ENCODE peak calls at places on chromosomes 1 and 21, in four cellular contexts. One of them, this sample, is unnamed.

GRCh38 chr1:39080884-39081265 is 54.7 kb downstream of the NDUFS5 start:
- DNase-seq in H1: peak
- DNase-seq in IMR-90: no peak
- DNase-seq in GM12878: no peak
- DNase-seq in this sample: peak

GRCh38 chr1:2853711-2854110 is 52.2 kb upstream of the TTC34 start:
- DNase-seq in H1: no peak
- DNase-seq in GM12878: no peak
- DNase-seq in IMR-90: no peak
- DNase-seq in this sample: no peak

GRCh38 chr1:155062702-155063411 is 683 bp upstream of the EFNA4 start:
- DNase-seq in GM12878: no peak
- DNase-seq in H1: peak
- DNase-seq in IMR-90: peak
- DNase-seq in this sample: peak

GRCh38 chr1:30466026-30466425 is 257.4 kb downstream of the MATN1 start:
- DNase-seq in GM12878: no peak
- DNase-seq in IMR-90: no peak
- DNase-seq in H1: no peak
- DNase-seq in this sample: no peak

GRCh38 chr1:110879758-110880606 is 7.0 kb downstream of the CD53 start:
- DNase-seq in GM12878: peak
- DNase-seq in H1: no peak
- DNase-seq in IMR-90: no peak
- DNase-seq in this sample: peak

GRCh38 chr1:226772456-226773139 is 33.5 kb upstream of the ITPKB start:
- DNase-seq in H1: no peak
- DNase-seq in IMR-90: no peak
- DNase-seq in GM12878: peak
- DNase-seq in this sample: no peak

GRCh38 chr1:59687081-59687480 is 127.7 kb upstream of the HOOK1 start:
- DNase-seq in IMR-90: no peak
- DNase-seq in GM12878: no peak
- DNase-seq in H1: no peak
- DNase-seq in this sample: no peak

GRCh38 chr1:19066874-19067186 is 110.4 kb upstream of the IFFO2 start:
- DNase-seq in IMR-90: no peak
- DNase-seq in GM12878: no peak
- DNase-seq in H1: no peak
- DNase-seq in this sample: no peak

GRCh38 chr1:84253891-84254290 is 47.6 kb upstream of the SAMD13 start:
- DNase-seq in IMR-90: peak
- DNase-seq in GM12878: no peak
- DNase-seq in H1: no peak
- DNase-seq in this sample: no peak

GRCh38 chr1:41538741-41539415 is 54.4 kb upstream of the EDN2 start:
- DNase-seq in IMR-90: no peak
- DNase-seq in H1: no peak
- DNase-seq in GM12878: no peak
- DNase-seq in this sample: no peak

GRCh38 chr1:89198081-89198480 is 661 bp downstream of the GBP4 start:
- DNase-seq in IMR-90: no peak
- DNase-seq in GM12878: no peak
- DNase-seq in H1: peak
- DNase-seq in this sample: no peak

GRCh38 chr1:31444725-31445448 is 31.9 kb downstream of the SERINC2 start:
- DNase-seq in GM12878: no peak
- DNase-seq in H1: no peak
- DNase-seq in IMR-90: no peak
- DNase-seq in this sample: peak

GRCh38 chr1:43913666-43914325 is 19.8 kb upstream of the ARTN start:
- DNase-seq in GM12878: no peak
- DNase-seq in H1: no peak
- DNase-seq in IMR-90: no peak
- DNase-seq in this sample: no peak

GRCh38 chr21:44065428-44065827 is 41.8 kb upstream of the PWP2 start:
- DNase-seq in H1: no peak
- DNase-seq in IMR-90: peak
- DNase-seq in GM12878: no peak
- DNase-seq in this sample: no peak

GRCh38 chr21:21232320-21232719 is 234.1 kb downstream of the NCAM2 start:
- DNase-seq in H1: no peak
- DNase-seq in GM12878: no peak
- DNase-seq in IMR-90: peak
- DNase-seq in this sample: no peak

GRCh38 chr1:87279966-87280535 is 48.6 kb upstream of the LMO4 start:
- DNase-seq in H1: no peak
- DNase-seq in IMR-90: peak
- DNase-seq in GM12878: no peak
- DNase-seq in this sample: no peak

GRCh38 chr1:23263380-23263887 is 46.1 kb upstream of the HTR1D start:
- DNase-seq in IMR-90: no peak
- DNase-seq in H1: peak
- DNase-seq in GM12878: no peak
- DNase-seq in this sample: no peak

GRCh38 chr1:165898837-165899236 is 71.4 kb downstream of the UCK2 start:
- DNase-seq in H1: no peak
- DNase-seq in IMR-90: peak
- DNase-seq in GM12878: no peak
- DNase-seq in this sample: no peak

GRCh38 chr1:94020764-94021579 is 100.0 kb downstream of the ABCA4 start:
- DNase-seq in IMR-90: peak
- DNase-seq in GM12878: no peak
- DNase-seq in H1: no peak
- DNase-seq in this sample: no peak

GRCh38 chr1:156444407-156445001 is 56.1 kb downstream of the MEF2D start:
- DNase-seq in IMR-90: no peak
- DNase-seq in H1: no peak
- DNase-seq in GM12878: no peak
- DNase-seq in this sample: peak

GRCh38 chr1:116310172-116310571 is 62.9 kb upstream of the ATP1A1 start:
- DNase-seq in H1: no peak
- DNase-seq in GM12878: no peak
- DNase-seq in IMR-90: no peak
- DNase-seq in this sample: no peak

GRCh38 chr21:27674037-27674436 is 707.1 kb upstream of the ADAMTS5 start:
- DNase-seq in GM12878: no peak
- DNase-seq in IMR-90: peak
- DNase-seq in H1: no peak
- DNase-seq in this sample: no peak

GRCh38 chr1:10280442-10281350 is 70.3 kb downstream of the KIF1B start:
- DNase-seq in IMR-90: peak
- DNase-seq in H1: no peak
- DNase-seq in GM12878: no peak
- DNase-seq in this sample: no peak

GRCh38 chr1:235631816-235632215 is 17.8 kb downstream of the GNG4 start:
- DNase-seq in IMR-90: no peak
- DNase-seq in GM12878: no peak
- DNase-seq in H1: no peak
- DNase-seq in this sample: no peak

GRCh38 chr1:247360116-247360898 is 28.6 kb upstream of the ZNF496 start:
- DNase-seq in H1: no peak
- DNase-seq in GM12878: no peak
- DNase-seq in IMR-90: no peak
- DNase-seq in this sample: peak

GRCh38 chr1:156500847-156501686 is 492 bp upstream of the MEF2D start:
- DNase-seq in GM12878: no peak
- DNase-seq in H1: peak
- DNase-seq in IMR-90: peak
- DNase-seq in this sample: peak

GRCh38 chr1:68197891-68198290 is 34.4 kb downstream of the WLS start:
- DNase-seq in H1: no peak
- DNase-seq in IMR-90: peak
- DNase-seq in GM12878: no peak
- DNase-seq in this sample: no peak

GRCh38 chr1:7578206-7578605 is 192.9 kb upstream of the VAMP3 start:
- DNase-seq in IMR-90: no peak
- DNase-seq in H1: no peak
- DNase-seq in GM12878: no peak
- DNase-seq in this sample: no peak

GRCh38 chr1:172070055-172070454 is 228.8 kb downstream of the DNM3 start:
- DNase-seq in H1: no peak
- DNase-seq in GM12878: no peak
- DNase-seq in IMR-90: no peak
- DNase-seq in this sample: no peak

GRCh38 chr21:39452965-39453332 is 1.2 kb downstream of the SH3BGR start:
- DNase-seq in IMR-90: no peak
- DNase-seq in H1: no peak
- DNase-seq in GM12878: no peak
- DNase-seq in this sample: no peak

GRCh38 chr1:54276617-54277450 is 76.9 kb downstream of the MRPL37 start:
- DNase-seq in IMR-90: no peak
- DNase-seq in GM12878: no peak
- DNase-seq in H1: no peak
- DNase-seq in this sample: no peak

GRCh38 chr21:15058718-15059316 is 6.0 kb downstream of the NRIP1 start:
- DNase-seq in IMR-90: peak
- DNase-seq in GM12878: no peak
- DNase-seq in H1: no peak
- DNase-seq in this sample: peak

GRCh38 chr1:150808134-150808533 is at the start of gene CTSK:
- DNase-seq in H1: no peak
- DNase-seq in GM12878: no peak
- DNase-seq in IMR-90: no peak
- DNase-seq in this sample: no peak

GRCh38 chr1:89609781-89610456 is 23.0 kb upstream of the LRRC8C start:
- DNase-seq in H1: no peak
- DNase-seq in GM12878: no peak
- DNase-seq in IMR-90: no peak
- DNase-seq in this sample: no peak

GRCh38 chr21:42578761-42579415 is 65.2 kb downstream of the SLC37A1 start:
- DNase-seq in IMR-90: no peak
- DNase-seq in GM12878: no peak
- DNase-seq in H1: no peak
- DNase-seq in this sample: no peak

GRCh38 chr1:248838357-248839167 is 538 bp downstream of the ZNF672 start:
- DNase-seq in IMR-90: peak
- DNase-seq in H1: peak
- DNase-seq in GM12878: no peak
- DNase-seq in this sample: peak

GRCh38 chr1:29465755-29466154 is 229.4 kb downstream of the PTPRU start:
- DNase-seq in IMR-90: peak
- DNase-seq in H1: no peak
- DNase-seq in GM12878: no peak
- DNase-seq in this sample: peak

GRCh38 chr21:16460936-16461335 is 731.2 kb downstream of the USP25 start:
- DNase-seq in GM12878: no peak
- DNase-seq in IMR-90: no peak
- DNase-seq in H1: no peak
- DNase-seq in this sample: no peak
- TF ChIP-seq CHD1 in GM12878: no peak
- TF ChIP-seq CHD1 in IMR-90: no peak
- TF ChIP-seq CHD1 in H1: no peak
- TF ChIP-seq CHD1 in this sample: no peak

GRCh38 chr1:65512383-65512782 is 91.9 kb downstream of the LEPR start:
- DNase-seq in H1: no peak
- DNase-seq in IMR-90: no peak
- DNase-seq in GM12878: no peak
- DNase-seq in this sample: no peak

GRCh38 chr1:65508051-65508450 is 87.6 kb downstream of the LEPR start:
- DNase-seq in GM12878: no peak
- DNase-seq in IMR-90: no peak
- DNase-seq in H1: no peak
- DNase-seq in this sample: no peak

GRCh38 chr1:65510961-65511360 is 90.5 kb downstream of the LEPR start:
- DNase-seq in IMR-90: no peak
- DNase-seq in H1: no peak
- DNase-seq in GM12878: no peak
- DNase-seq in this sample: no peak

GRCh38 chr1:65512967-65513777 is 92.7 kb downstream of the LEPR start:
- DNase-seq in H1: no peak
- DNase-seq in GM12878: no peak
- DNase-seq in IMR-90: peak
- DNase-seq in this sample: no peak

DNA sequence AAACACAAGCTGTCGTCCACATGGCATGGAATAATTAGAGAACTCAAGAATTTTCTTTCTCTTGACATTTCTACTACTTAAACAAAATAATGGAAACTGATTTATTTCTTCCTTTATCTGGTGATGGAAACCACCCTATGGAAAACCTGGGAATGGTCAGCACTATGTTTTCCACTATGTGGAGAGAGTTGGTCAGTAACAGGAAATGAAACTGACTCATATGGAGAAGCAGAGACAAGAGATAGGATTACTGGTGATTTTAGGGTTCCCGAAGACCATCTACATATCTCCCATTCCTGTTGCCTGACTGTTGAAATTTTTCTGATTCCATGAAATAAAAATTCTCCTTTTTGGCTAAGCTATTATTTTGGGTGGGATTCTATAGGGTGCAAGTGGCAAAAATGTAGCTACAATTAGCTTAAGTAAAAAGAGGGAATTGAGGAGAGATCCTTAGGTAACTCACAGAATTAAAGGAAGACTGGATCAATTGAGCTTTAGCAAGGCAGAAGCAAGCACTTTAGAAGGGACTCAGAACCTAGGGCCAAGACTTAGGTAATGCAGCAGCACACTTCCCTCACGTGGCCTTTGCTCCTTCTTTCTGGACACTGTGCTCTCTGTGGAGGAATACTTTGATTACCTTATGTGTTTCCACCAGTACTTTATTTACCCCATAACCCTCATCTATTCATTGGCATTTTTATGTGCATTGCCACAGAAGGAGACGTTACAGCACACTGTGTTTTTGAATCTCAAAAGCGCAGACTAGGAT is 89.6 kb downstream of the LEPR start:
- DNase-seq in H1: no peak
- DNase-seq in IMR-90: peak
- DNase-seq in GM12878: no peak
- DNase-seq in this sample: no peak
- TF ChIP-seq CHD1 in H1: no peak
- TF ChIP-seq CHD1 in IMR-90: no peak
- TF ChIP-seq CHD1 in GM12878: no peak
- TF ChIP-seq CHD1 in this sample: no peak

GRCh38 chr1:245272676-245273075 is 117.9 kb downstream of the KIF26B start:
- DNase-seq in GM12878: no peak
- DNase-seq in H1: no peak
- DNase-seq in IMR-90: no peak
- DNase-seq in this sample: no peak
- TF ChIP-seq CHD1 in GM12878: no peak
- TF ChIP-seq CHD1 in H1: no peak
- TF ChIP-seq CHD1 in IMR-90: no peak
- TF ChIP-seq CHD1 in this sample: no peak

DNA sequence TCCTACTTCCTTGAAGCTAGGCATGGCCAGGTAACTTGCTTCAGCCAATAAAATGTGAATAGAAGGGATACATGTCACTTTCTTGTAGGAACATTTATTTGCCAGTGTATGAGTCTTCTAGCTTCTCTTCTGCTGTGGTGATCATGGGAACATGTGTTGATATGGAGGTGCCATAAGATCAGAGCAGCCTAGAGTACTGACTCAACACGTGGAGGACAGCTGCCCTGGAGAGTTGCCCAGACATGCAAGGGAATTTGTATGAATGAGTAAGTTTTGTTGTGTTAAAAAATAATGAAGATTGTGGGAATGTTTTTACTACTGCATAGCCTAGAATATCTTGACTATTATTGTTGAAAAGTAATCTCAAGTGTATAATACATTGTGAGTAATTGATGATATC is 502.3 kb downstream of the NUF2 start:
- DNase-seq in GM12878: no peak
- DNase-seq in IMR-90: peak
- DNase-seq in H1: no peak
- DNase-seq in this sample: no peak
- TF ChIP-seq CHD1 in GM12878: no peak
- TF ChIP-seq CHD1 in IMR-90: no peak
- TF ChIP-seq CHD1 in H1: no peak
- TF ChIP-seq CHD1 in this sample: no peak

This sample was measured in K562.